ENCODE peak calls at places on chromosomes 2 and 18, in nine cellular contexts. G is psoas muscle, W is thyroid gland, B is heart left ventricle, L is transverse colon, I is HCT116, J is fibroblast of lung, O is left lung, X is pancreas. T is an unnamed sample.

GRCh38 chr2:237154050-237154638 is 68.5 kb downstream of the COPS8 start:
- DNase-seq in L (no peak), B (no peak), O (no peak), X (peak; percentile 37), I (peak; percentile 52), W (peak; percentile 44), J (peak; percentile 65), G (no peak), T (no peak)

GRCh38 chr2:98528349-98528748 is 80.0 kb downstream of the COA5 start:
- DNase-seq in X (no peak), W (no peak), O (no peak), L (no peak), J (no peak), G (no peak), I (no peak), B (no peak), T (no peak)

GRCh38 chr2:76850969-76851368 is 671.2 kb downstream of the LRRTM4 start:
- DNase-seq in I (no peak), B (no peak), O (no peak), G (no peak), W (no peak), L (no peak), J (no peak), X (no peak), T (no peak)

GRCh38 chr18:77205769-77206168 is 43.9 kb upstream of the GALR1 start:
- DNase-seq in G (no peak), B (no peak), O (no peak), X (no peak), L (no peak), J (no peak), W (no peak), I (no peak), T (no peak)

GRCh38 chr18:27762054-27762453 is 414.9 kb downstream of the CDH2 start:
- DNase-seq in W (no peak), B (no peak), I (no peak), G (no peak), J (peak; percentile 49), L (no peak), X (no peak), O (no peak), T (no peak)

GRCh38 chr2:45027051-45027450 is 17.8 kb upstream of the SIX2 start:
- DNase-seq in W (no peak), J (no peak), X (no peak), O (no peak), L (no peak), B (no peak), I (no peak), G (no peak), T (no peak)

GRCh38 chr18:58541789-58542425 is 87.0 kb downstream of the ALPK2 start:
- DNase-seq in O (no peak), W (no peak), B (no peak), I (peak; percentile 88), L (no peak), J (peak; percentile 100), X (no peak), G (no peak), T (no peak)

GRCh38 chr18:45441110-45441842 is 174.0 kb upstream of the SLC14A2 start:
- DNase-seq in J (peak; percentile 8), L (no peak), W (no peak), I (no peak), X (no peak), G (no peak), O (no peak), B (no peak), T (no peak)

GRCh38 chr18:36412778-36413177 is 115.3 kb downstream of the FHOD3 start:
- DNase-seq in O (no peak), I (no peak), X (no peak), J (no peak), G (no peak), B (no peak), L (no peak), W (peak; percentile 40), T (no peak)

GRCh38 chr18:46660955-46661749 is 4.1 kb upstream of the LOXHD1 start:
- DNase-seq in I (no peak), J (peak; percentile 40), B (no peak), O (no peak), X (no peak), L (no peak), G (no peak), W (no peak), T (no peak)

GRCh38 chr2:16184945-16185660 is 244.8 kb downstream of the MYCN start:
- DNase-seq in W (no peak), G (no peak), O (no peak), J (no peak), B (no peak), I (no peak), L (no peak), X (no peak), T (no peak)

GRCh38 chr2:16044946-16045456 is 104.7 kb downstream of the MYCN start:
- DNase-seq in G (no peak), L (no peak), O (no peak), X (no peak), J (no peak), I (no peak), W (no peak), B (no peak), T (no peak)

GRCh38 chr2:168120730-168121129 is 126.7 kb downstream of the STK39 start:
- DNase-seq in W (no peak), J (peak; percentile 16), L (no peak), I (no peak), O (no peak), X (no peak), G (no peak), B (no peak), T (no peak)

GRCh38 chr2:190418717-190419116 is 10.6 kb downstream of the MFSD6 start:
- DNase-seq in X (no peak), J (no peak), I (no peak), L (no peak), B (no peak), O (no peak), G (no peak), W (peak; percentile 23), T (no peak)

DNA sequence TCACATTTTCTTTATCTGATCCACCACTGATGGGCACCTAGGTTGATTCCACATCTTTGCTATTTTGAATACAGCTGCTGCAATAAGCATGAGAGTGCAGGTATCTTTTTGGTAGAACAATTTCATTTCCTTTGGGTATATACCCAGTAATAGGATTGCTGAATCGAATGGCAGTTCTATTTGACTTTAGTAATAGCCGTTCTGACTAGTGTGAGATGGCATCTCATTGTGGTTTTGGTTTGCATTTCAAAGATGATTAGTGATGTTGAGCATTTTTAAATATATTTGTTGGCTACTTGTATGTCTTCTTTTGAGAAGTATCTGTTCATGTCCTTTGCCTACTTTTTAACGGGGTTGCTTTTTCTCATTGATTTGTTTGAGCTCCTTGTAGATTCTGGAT is 72.3 kb downstream of the CCDC138 start:
- DNase-seq in W (no peak), G (no peak), J (peak; percentile 62), B (no peak), I (no peak), O (no peak), L (no peak), X (no peak), T (no peak)
- H3K4me1 ChIP-seq in W (no peaks in the 10 kb centered on the region), G (no peaks in the 10 kb centered on the region), J (no peaks in the 10 kb centered on the region), B (no peaks in the 10 kb centered on the region), I (no peaks in the 10 kb centered on the region), O (no peaks in the 10 kb centered on the region), L (no peaks in the 10 kb centered on the region), X (no peaks in the 10 kb centered on the region), T (no peaks in the 10 kb centered on the region)

DNA sequence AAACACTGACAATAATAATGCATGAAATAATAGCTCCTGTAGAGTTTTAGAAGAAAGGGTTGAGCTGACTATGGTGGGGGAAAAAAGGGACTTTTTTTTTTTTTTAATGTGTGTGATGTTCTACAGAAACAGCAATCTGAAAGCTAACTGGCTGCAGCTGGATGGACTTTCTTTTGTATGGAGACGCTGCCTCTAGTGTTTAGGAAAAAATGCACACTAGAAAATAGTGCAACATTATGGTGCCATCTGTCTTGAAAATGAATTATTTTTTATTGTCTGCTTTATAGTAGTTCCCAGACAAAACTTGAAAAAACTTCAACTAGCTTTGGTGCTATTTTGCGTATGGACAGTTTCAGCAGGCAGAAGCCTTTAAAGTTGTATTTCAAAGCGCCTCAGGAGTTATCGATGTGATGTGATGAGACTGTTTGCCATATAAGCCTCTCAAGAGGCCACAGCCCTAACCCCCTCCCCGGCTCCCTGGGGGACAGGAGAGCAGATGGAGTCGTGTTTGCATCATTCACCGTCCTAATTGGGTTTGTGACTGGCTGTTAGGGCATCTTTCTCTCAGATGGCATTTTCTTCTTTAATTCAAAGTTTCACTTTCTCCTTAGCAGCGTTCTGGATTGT is 86.9 kb downstream of the LTBP1 start:
- DNase-seq in W (no peak), G (no peak), O (no peak), I (peak; percentile 10), J (peak; percentile 56), L (no peak), X (no peak), B (no peak), T (no peak)
- H3K4me3 ChIP-seq in W (no peak overlapping the region), G (peak overlapping the region; percentile 31), O (no peak overlapping the region), I (no peak overlapping the region), J (peak overlapping the region; percentile 47), L (peak overlapping the region; percentile 42), X (no peak overlapping the region), B (peak overlapping the region; percentile 21), T (peak overlapping the region; percentile 23)

DNA sequence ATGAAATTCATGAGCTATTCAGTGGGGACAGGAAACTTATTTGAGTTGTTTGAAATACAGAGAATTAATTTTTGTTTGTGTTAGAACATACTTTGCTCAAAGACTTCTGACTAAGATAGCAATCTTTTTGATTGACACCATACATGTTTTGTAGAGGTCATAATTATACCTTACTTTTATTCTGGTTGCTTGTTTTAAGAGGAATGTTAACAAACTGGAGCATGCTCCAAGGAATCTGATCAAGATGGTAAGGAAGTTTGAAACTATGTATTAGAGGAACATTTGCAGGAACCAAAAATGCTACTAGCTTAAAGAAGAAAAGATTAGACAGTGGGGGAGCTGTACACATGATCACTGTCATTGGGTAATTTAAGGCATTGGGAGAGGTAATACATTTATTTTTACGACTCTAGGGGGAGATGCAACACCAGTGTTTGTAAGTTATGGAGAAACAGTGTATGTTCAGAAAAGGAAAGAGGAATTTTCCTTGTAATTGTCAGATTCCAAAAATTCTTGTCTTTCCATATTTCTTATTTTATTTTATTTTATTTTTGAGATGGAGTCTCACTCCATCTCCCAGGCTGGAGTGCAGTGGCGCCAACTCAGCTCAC is 8.0 kb downstream of the AGFG1 start:
- DNase-seq in I (no peak), B (no peak), J (no peak), G (no peak), X (no peak), L (no peak), O (no peak), W (no peak), T (no peak)
- TF ChIP-seq CTCF in I (peak; percentile 65), B (peak; percentile 42), J (peak; percentile 30), G (peak; percentile 42), X (no peak), L (no peak), O (peak; percentile 17), W (peak; percentile 14), T (peak; percentile 55)

DNA sequence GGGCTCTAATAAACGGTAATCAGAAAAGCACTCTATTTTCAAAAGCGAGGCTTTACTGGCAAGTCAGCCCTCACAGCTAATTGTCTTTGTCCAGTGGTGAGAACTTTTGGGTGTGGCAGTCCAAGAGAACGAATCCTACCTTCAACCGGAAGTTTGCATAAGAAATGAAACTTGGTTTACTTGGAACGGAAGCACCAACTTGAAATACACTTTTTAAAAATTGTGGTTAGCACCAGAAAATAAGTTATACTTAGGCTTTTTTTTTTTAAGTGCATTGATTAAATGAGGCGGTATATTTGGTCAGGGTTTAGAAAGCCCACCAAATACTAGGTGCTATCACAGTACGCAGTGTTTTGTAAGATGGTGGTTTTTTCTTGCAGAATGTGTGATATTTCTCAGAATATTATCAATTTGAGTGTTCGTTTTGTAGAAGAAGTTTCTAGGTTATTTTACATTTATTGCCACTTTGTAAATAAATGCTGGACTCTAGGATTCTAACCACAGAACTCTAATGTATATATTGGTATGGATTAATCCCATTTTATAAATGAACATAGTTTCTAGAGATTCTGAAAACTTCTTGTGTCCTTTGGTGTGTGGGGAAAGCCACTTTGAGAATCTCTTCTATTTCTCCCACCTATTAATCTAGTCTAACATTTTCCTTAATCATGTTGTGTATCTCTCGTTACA is 1.2 kb downstream of the MYL12A start:
- DNase-seq in O (no peak), J (peak; percentile 69), B (peak; percentile 37), G (no peak), W (no peak), X (no peak), I (no peak), L (peak; percentile 57), T (no peak)
- H3K4me1 ChIP-seq in O (peaks cover 72% of the 10 kb centered on the region), J (peaks cover 2% of the 10 kb centered on the region), B (peaks cover 26% of the 10 kb centered on the region), G (peaks cover 57% of the 10 kb centered on the region), W (peaks cover 32% of the 10 kb centered on the region), X (peaks cover 26% of the 10 kb centered on the region), I (peaks cover 42% of the 10 kb centered on the region), L (peaks cover 67% of the 10 kb centered on the region), T (peaks cover 67% of the 10 kb centered on the region)